ENCODE peak calls at places on chromosomes 4 and X, in four cellular contexts. F is left ventricle myocardium inferior, V is bronchial epithelial cell, Z is heart right ventricle. L is an unnamed sample.

GRCh38 chrX:22314692-22315091 is 42.0 kb downstream of the CBLL2 start:
- DNase-seq in Z (no peak), F (no peak), V (peak; percentile 4), L (no peak)

GRCh38 chr4:151725087-151725486 is 35.7 kb downstream of the GATB start:
- DNase-seq in F (no peak), V (no peak), Z (no peak), L (no peak)

GRCh38 chrX:118221257-118221656 is 104.6 kb upstream of the KLHL13 start:
- DNase-seq in F (no peak), Z (no peak), V (no peak), L (no peak)

GRCh38 chr4:68451246-68452211 is 4.3 kb downstream of the TMPRSS11E start:
- DNase-seq in Z (no peak), V (peak; percentile 86), F (no peak), L (no peak)

GRCh38 chr4:19850909-19851308 is 400.8 kb upstream of the SLIT2 start:
- DNase-seq in Z (no peak), F (no peak), V (peak; percentile 97), L (no peak)

GRCh38 chrX:9456250-9457074 is 8.4 kb upstream of the TBL1X start:
- DNase-seq in Z (no peak), F (no peak), V (no peak), L (no peak)

GRCh38 chr4:118994030-118994429 is 105.4 kb downstream of the SYNPO2 start:
- DNase-seq in Z (no peak), F (no peak), V (no peak), L (no peak)

GRCh38 chr4:141195095-141195707 is 25.5 kb upstream of the ZNF330 start:
- DNase-seq in F (no peak), Z (no peak), V (no peak), L (no peak)

GRCh38 chr4:158302076-158302866 is 92.0 kb downstream of the TMEM144 start:
- DNase-seq in Z (no peak), V (peak; percentile 91), F (no peak), L (no peak)

GRCh38 chrX:76454456-76454927 is 27.0 kb downstream of the MAGEE1 start:
- DNase-seq in F (no peak), V (peak; percentile 13), Z (no peak), L (no peak)

GRCh38 chrX:15751160-15751819 is 13.2 kb downstream of the CA5B start:
- DNase-seq in Z (no peak), F (no peak), V (no peak), L (no peak)

GRCh38 chr4:74996996-74997395 is 64.1 kb downstream of the PARM1 start:
- DNase-seq in V (peak; percentile 72), Z (no peak), F (no peak), L (no peak)

GRCh38 chr4:56757821-56758400 is 63.6 kb downstream of the SPINK2 start:
- DNase-seq in V (peak; percentile 92), Z (peak; percentile 9), F (no peak), L (no peak)

GRCh38 chr4:118770741-118771187 is 65.2 kb downstream of the SEC24D start:
- DNase-seq in V (peak; percentile 80), F (no peak), Z (no peak), L (no peak)

GRCh38 chrX:1576201-1577101 is 15.0 kb upstream of the AKAP17A start:
- DNase-seq in V (no peak), F (no peak), Z (no peak), L (no peak)

GRCh38 chr4:82744284-82744963 is 54.2 kb downstream of the SCD5 start:
- DNase-seq in Z (no peak), F (no peak), V (peak; percentile 97), L (no peak)

GRCh38 chrX:39556056-39556455 is 541.7 kb downstream of the BCOR start:
- DNase-seq in V (no peak), F (no peak), Z (no peak), L (no peak)

GRCh38 chrX:34879361-34879760 is 63.2 kb upstream of the FAM47B start:
- DNase-seq in V (no peak), F (no peak), Z (no peak), L (no peak)

GRCh38 chrX:41405551-41405950 is 41.6 kb upstream of the NYX start:
- DNase-seq in F (no peak), Z (no peak), V (no peak), L (no peak)

GRCh38 chr4:7132249-7132648 is 60.1 kb upstream of the SORCS2 start:
- DNase-seq in V (no peak), Z (no peak), F (no peak), L (peak; percentile 40)

GRCh38 chrX:14032383-14032782 is 2.7 kb upstream of the GEMIN8 start:
- DNase-seq in F (no peak), Z (no peak), V (peak; percentile 26), L (no peak)

GRCh38 chr4:149897784-149898183 is 82.1 kb upstream of the IQCM start:
- DNase-seq in V (peak; percentile 52), F (no peak), Z (no peak), L (no peak)

GRCh38 chr4:186906722-186907121 is 183.1 kb upstream of the FAT1 start:
- DNase-seq in Z (no peak), V (no peak), F (no peak), L (no peak)

GRCh38 chr4:29539226-29539625 is 1180.9 kb upstream of the PCDH7 start:
- DNase-seq in V (no peak), Z (no peak), F (no peak), L (no peak)

GRCh38 chr4:81485310-81485980 is 13.7 kb upstream of the RASGEF1B start:
- DNase-seq in V (no peak), F (no peak), Z (no peak), L (no peak)

GRCh38 chr4:184416913-184417734 is 57.2 kb downstream of the IRF2 start:
- DNase-seq in F (no peak), Z (no peak), V (no peak), L (no peak)

GRCh38 chrX:19824603-19825002 is 62.8 kb downstream of the SH3KBP1 start:
- DNase-seq in V (no peak), Z (no peak), F (no peak), L (no peak)

GRCh38 chr4:92090887-92091286 is 212.9 kb upstream of the GRID2 start:
- DNase-seq in F (no peak), Z (no peak), V (no peak), L (no peak)

DNA sequence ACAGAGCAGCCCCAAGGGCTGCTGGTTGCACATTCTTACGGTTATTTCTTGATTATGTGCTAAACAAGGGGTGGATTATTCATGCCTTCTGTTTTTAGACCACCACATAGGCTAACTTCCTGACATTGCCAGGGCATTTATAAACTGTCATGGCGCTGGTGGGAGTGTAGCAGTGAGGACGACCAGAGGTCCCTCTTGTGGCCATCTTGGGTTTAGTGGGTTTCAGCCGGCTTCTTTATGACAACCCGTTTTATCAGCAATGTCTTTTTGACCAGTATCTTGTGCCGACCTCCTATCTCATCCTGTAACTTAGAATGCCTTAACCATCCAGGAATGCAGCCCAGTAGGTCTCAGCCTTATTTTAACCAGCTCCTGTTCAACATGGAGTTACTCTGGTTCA is 212.4 kb upstream of the GRID2 start:
- DNase-seq in F (no peak), V (no peak), Z (no peak), L (no peak)
- H3K4me3 ChIP-seq in F (no peak overlapping the region), V (no peak overlapping the region), Z (no peak overlapping the region), L (no peak overlapping the region)

GRCh38 chr4:41992967-41993857 is 2.9 kb downstream of the SLC30A9 start:
- DNase-seq in F (no peak), Z (no peak), V (no peak), L (no peak)
- H3K4me3 ChIP-seq in F (no peak overlapping the region), Z (no peak overlapping the region), V (no peak overlapping the region), L (no peak overlapping the region)

GRCh38 chr4:37978509-37978908 is 18.3 kb downstream of the PTTG2 start:
- DNase-seq in Z (no peak), V (peak; percentile 28), F (no peak), L (no peak)

GRCh38 chr4:37977471-37978452 is 17.6 kb downstream of the PTTG2 start:
- DNase-seq in V (peak; percentile 36), F (peak; percentile 75), Z (peak; percentile 80), L (peak; percentile 78)

GRCh38 chr4:37976991-37977470 is 16.8 kb downstream of the PTTG2 start:
- DNase-seq in F (peak; percentile 84), Z (peak; percentile 86), V (no peak), L (peak; percentile 89)

GRCh38 chr4:37973481-37973880 is 13.3 kb downstream of the PTTG2 start:
- DNase-seq in Z (no peak), F (no peak), V (no peak), L (no peak)

GRCh38 chr4:37976513-37976912 is 16.3 kb downstream of the PTTG2 start:
- DNase-seq in F (no peak), V (peak; percentile 18), Z (no peak), L (no peak)
- H3K4me3 ChIP-seq in F (peak overlapping the region; percentile 94), V (no peak overlapping the region), Z (peak overlapping the region; percentile 80), L (peak overlapping the region; percentile 90)

DNA sequence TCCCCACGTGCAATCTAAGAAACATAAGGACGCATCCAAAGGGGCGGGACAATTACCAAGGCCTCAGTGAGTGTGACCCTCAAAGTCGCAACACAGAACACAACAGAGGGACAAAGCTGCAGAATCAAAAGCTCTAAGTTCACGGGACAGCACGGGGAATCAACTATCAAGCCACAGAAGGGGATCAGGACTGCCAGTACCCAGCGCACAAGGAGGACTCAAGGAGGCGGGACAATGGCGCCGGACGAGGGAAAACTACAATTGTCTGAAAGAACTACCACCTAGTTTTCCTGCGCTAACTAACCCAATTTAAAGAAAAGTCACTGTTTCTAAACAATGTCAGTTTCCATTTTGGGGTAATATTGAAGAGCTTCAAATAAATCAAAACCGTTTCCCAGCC is 1.3 kb downstream of the FAM53A start:
- DNase-seq in F (no peak), Z (no peak), V (no peak), L (no peak)
- H3K4me3 ChIP-seq in F (peak overlapping the region; percentile 77), Z (peak overlapping the region; percentile 60), V (no peak overlapping the region), L (no peak overlapping the region)

DNA sequence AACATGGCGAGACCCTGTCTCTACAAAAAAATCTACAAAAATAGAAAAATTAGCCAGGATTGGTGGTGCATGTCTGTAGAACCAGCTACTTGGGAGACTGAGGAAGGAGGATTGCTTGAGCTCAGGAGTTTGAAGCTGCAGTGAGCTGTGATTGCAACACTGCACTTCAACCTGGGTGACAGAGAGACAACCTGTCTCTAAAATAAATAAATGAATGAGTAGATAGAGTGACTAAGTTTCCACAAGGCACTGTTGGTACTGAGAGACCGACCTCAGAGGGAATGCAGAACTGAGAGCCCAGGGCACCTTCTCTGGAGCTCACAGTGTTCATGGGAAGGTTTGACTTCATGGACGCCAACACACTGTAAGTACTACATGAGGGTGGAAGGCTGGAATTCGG is 26.7 kb upstream of the ARSD start:
- DNase-seq in Z (no peak), V (no peak), F (no peak), L (no peak)
- H3K4me3 ChIP-seq in Z (no peak overlapping the region), V (no peak overlapping the region), F (no peak overlapping the region), L (no peak overlapping the region)

L was measured in heart left ventricle.